ENCODE peak calls at places on chromosomes 1 and 21, in nine cellular contexts. One of them, this sample, is unnamed.
A peak's percentile ranks its signal among the peaks of the same experiment; 100 is the strongest.

GRCh38 chr1:58515794-58516401 is 30.6 kb downstream of the OMA1 start:
- DNase-seq in activated CD4-positive, alpha-beta T cell treated with anti-CD3 and anti-CD28 coated beads, Interleukin-2, amount 50 U/mL, for 24 hours: no peak
- DNase-seq in LoVo: peak; percentile 67
- DNase-seq in endothelial cell: peak; percentile 22
- DNase-seq in stimulated activated naive CD4-positive, alpha-beta T cell treated with Interleukin-2 at 50 U/mL for 16 hours: no peak
- DNase-seq in activated effector memory CD4-positive, alpha-beta T cell treated with anti-CD3 and anti-CD28 coated beads, Interleukin-2, amount 50 U/mL, for 16 hours: no peak
- DNase-seq in kidney epithelial cell: peak; percentile 35
- DNase-seq in SK-N-DZ: peak; percentile 68
- DNase-seq in activated CD8-positive, alpha-beta memory T cell treated with anti-CD3 and anti-CD28 coated beads, Interleukin-2, amount 50 U/mL, for 48 hours: no peak
- DNase-seq in this sample: no peak

GRCh38 chr1:31787261-31787660 is 23.1 kb upstream of the ADGRB2 start:
- DNase-seq in activated CD8-positive, alpha-beta memory T cell treated with anti-CD3 and anti-CD28 coated beads, Interleukin-2, amount 50 U/mL, for 48 hours: no peak
- DNase-seq in SK-N-DZ: no peak
- DNase-seq in activated CD4-positive, alpha-beta T cell treated with anti-CD3 and anti-CD28 coated beads, Interleukin-2, amount 50 U/mL, for 24 hours: no peak
- DNase-seq in activated effector memory CD4-positive, alpha-beta T cell treated with anti-CD3 and anti-CD28 coated beads, Interleukin-2, amount 50 U/mL, for 16 hours: peak; percentile 52
- DNase-seq in endothelial cell: no peak
- DNase-seq in kidney epithelial cell: no peak
- DNase-seq in stimulated activated naive CD4-positive, alpha-beta T cell treated with Interleukin-2 at 50 U/mL for 16 hours: no peak
- DNase-seq in LoVo: no peak
- DNase-seq in this sample: no peak

GRCh38 chr1:15130607-15131006 is 22.9 kb upstream of the TMEM51 start:
- DNase-seq in LoVo: no peak
- DNase-seq in activated CD8-positive, alpha-beta memory T cell treated with anti-CD3 and anti-CD28 coated beads, Interleukin-2, amount 50 U/mL, for 48 hours: no peak
- DNase-seq in endothelial cell: no peak
- DNase-seq in stimulated activated naive CD4-positive, alpha-beta T cell treated with Interleukin-2 at 50 U/mL for 16 hours: no peak
- DNase-seq in SK-N-DZ: no peak
- DNase-seq in activated effector memory CD4-positive, alpha-beta T cell treated with anti-CD3 and anti-CD28 coated beads, Interleukin-2, amount 50 U/mL, for 16 hours: no peak
- DNase-seq in kidney epithelial cell: no peak
- DNase-seq in activated CD4-positive, alpha-beta T cell treated with anti-CD3 and anti-CD28 coated beads, Interleukin-2, amount 50 U/mL, for 24 hours: no peak
- DNase-seq in this sample: no peak

GRCh38 chr1:179322481-179323026 is 29.0 kb downstream of the SOAT1 start:
- DNase-seq in stimulated activated naive CD4-positive, alpha-beta T cell treated with Interleukin-2 at 50 U/mL for 16 hours: no peak
- DNase-seq in activated CD8-positive, alpha-beta memory T cell treated with anti-CD3 and anti-CD28 coated beads, Interleukin-2, amount 50 U/mL, for 48 hours: no peak
- DNase-seq in activated CD4-positive, alpha-beta T cell treated with anti-CD3 and anti-CD28 coated beads, Interleukin-2, amount 50 U/mL, for 24 hours: no peak
- DNase-seq in endothelial cell: no peak
- DNase-seq in activated effector memory CD4-positive, alpha-beta T cell treated with anti-CD3 and anti-CD28 coated beads, Interleukin-2, amount 50 U/mL, for 16 hours: no peak
- DNase-seq in kidney epithelial cell: no peak
- DNase-seq in SK-N-DZ: no peak
- DNase-seq in LoVo: no peak
- DNase-seq in this sample: no peak

GRCh38 chr1:3313579-3313955 is 140.9 kb upstream of the ARHGEF16 start:
- DNase-seq in LoVo: no peak
- DNase-seq in activated CD8-positive, alpha-beta memory T cell treated with anti-CD3 and anti-CD28 coated beads, Interleukin-2, amount 50 U/mL, for 48 hours: no peak
- DNase-seq in activated CD4-positive, alpha-beta T cell treated with anti-CD3 and anti-CD28 coated beads, Interleukin-2, amount 50 U/mL, for 24 hours: no peak
- DNase-seq in endothelial cell: no peak
- DNase-seq in kidney epithelial cell: no peak
- DNase-seq in SK-N-DZ: no peak
- DNase-seq in activated effector memory CD4-positive, alpha-beta T cell treated with anti-CD3 and anti-CD28 coated beads, Interleukin-2, amount 50 U/mL, for 16 hours: no peak
- DNase-seq in stimulated activated naive CD4-positive, alpha-beta T cell treated with Interleukin-2 at 50 U/mL for 16 hours: no peak
- DNase-seq in this sample: no peak

GRCh38 chr1:201346337-201346939 is 31.0 kb downstream of the TNNT2 start:
- DNase-seq in kidney epithelial cell: no peak
- DNase-seq in endothelial cell: peak; percentile 69
- DNase-seq in SK-N-DZ: peak; percentile 23
- DNase-seq in activated CD4-positive, alpha-beta T cell treated with anti-CD3 and anti-CD28 coated beads, Interleukin-2, amount 50 U/mL, for 24 hours: no peak
- DNase-seq in stimulated activated naive CD4-positive, alpha-beta T cell treated with Interleukin-2 at 50 U/mL for 16 hours: no peak
- DNase-seq in LoVo: peak; percentile 60
- DNase-seq in activated effector memory CD4-positive, alpha-beta T cell treated with anti-CD3 and anti-CD28 coated beads, Interleukin-2, amount 50 U/mL, for 16 hours: no peak
- DNase-seq in activated CD8-positive, alpha-beta memory T cell treated with anti-CD3 and anti-CD28 coated beads, Interleukin-2, amount 50 U/mL, for 48 hours: no peak
- DNase-seq in this sample: no peak

GRCh38 chr1:161100534-161100933 is 2.4 kb downstream of the KLHDC9 start:
- DNase-seq in LoVo: no peak
- DNase-seq in activated CD4-positive, alpha-beta T cell treated with anti-CD3 and anti-CD28 coated beads, Interleukin-2, amount 50 U/mL, for 24 hours: no peak
- DNase-seq in kidney epithelial cell: no peak
- DNase-seq in activated CD8-positive, alpha-beta memory T cell treated with anti-CD3 and anti-CD28 coated beads, Interleukin-2, amount 50 U/mL, for 48 hours: no peak
- DNase-seq in activated effector memory CD4-positive, alpha-beta T cell treated with anti-CD3 and anti-CD28 coated beads, Interleukin-2, amount 50 U/mL, for 16 hours: no peak
- DNase-seq in SK-N-DZ: no peak
- DNase-seq in stimulated activated naive CD4-positive, alpha-beta T cell treated with Interleukin-2 at 50 U/mL for 16 hours: no peak
- DNase-seq in endothelial cell: no peak
- DNase-seq in this sample: no peak

GRCh38 chr21:45467221-45467779 is 62.3 kb downstream of the COL18A1 start:
- DNase-seq in LoVo: no peak
- DNase-seq in SK-N-DZ: no peak
- DNase-seq in endothelial cell: no peak
- DNase-seq in activated effector memory CD4-positive, alpha-beta T cell treated with anti-CD3 and anti-CD28 coated beads, Interleukin-2, amount 50 U/mL, for 16 hours: no peak
- DNase-seq in activated CD8-positive, alpha-beta memory T cell treated with anti-CD3 and anti-CD28 coated beads, Interleukin-2, amount 50 U/mL, for 48 hours: no peak
- DNase-seq in stimulated activated naive CD4-positive, alpha-beta T cell treated with Interleukin-2 at 50 U/mL for 16 hours: no peak
- DNase-seq in activated CD4-positive, alpha-beta T cell treated with anti-CD3 and anti-CD28 coated beads, Interleukin-2, amount 50 U/mL, for 24 hours: no peak
- DNase-seq in kidney epithelial cell: no peak
- DNase-seq in this sample: no peak

GRCh38 chr1:150487763-150488115 is 520 bp downstream of the TARS2 start:
- DNase-seq in stimulated activated naive CD4-positive, alpha-beta T cell treated with Interleukin-2 at 50 U/mL for 16 hours: no peak
- DNase-seq in LoVo: no peak
- DNase-seq in SK-N-DZ: no peak
- DNase-seq in kidney epithelial cell: no peak
- DNase-seq in activated CD8-positive, alpha-beta memory T cell treated with anti-CD3 and anti-CD28 coated beads, Interleukin-2, amount 50 U/mL, for 48 hours: no peak
- DNase-seq in activated CD4-positive, alpha-beta T cell treated with anti-CD3 and anti-CD28 coated beads, Interleukin-2, amount 50 U/mL, for 24 hours: no peak
- DNase-seq in activated effector memory CD4-positive, alpha-beta T cell treated with anti-CD3 and anti-CD28 coated beads, Interleukin-2, amount 50 U/mL, for 16 hours: no peak
- DNase-seq in endothelial cell: no peak
- DNase-seq in this sample: no peak

GRCh38 chr1:109466440-109467300 is at the start of gene SYPL2:
- DNase-seq in LoVo: no peak
- DNase-seq in SK-N-DZ: no peak
- DNase-seq in endothelial cell: peak; percentile 35
- DNase-seq in kidney epithelial cell: no peak
- DNase-seq in stimulated activated naive CD4-positive, alpha-beta T cell treated with Interleukin-2 at 50 U/mL for 16 hours: no peak
- DNase-seq in activated CD4-positive, alpha-beta T cell treated with anti-CD3 and anti-CD28 coated beads, Interleukin-2, amount 50 U/mL, for 24 hours: no peak
- DNase-seq in activated CD8-positive, alpha-beta memory T cell treated with anti-CD3 and anti-CD28 coated beads, Interleukin-2, amount 50 U/mL, for 48 hours: no peak
- DNase-seq in activated effector memory CD4-positive, alpha-beta T cell treated with anti-CD3 and anti-CD28 coated beads, Interleukin-2, amount 50 U/mL, for 16 hours: peak; percentile 71
- DNase-seq in this sample: no peak

GRCh38 chr1:31931241-31932225 is 6.6 kb downstream of the PTP4A2 start:
- DNase-seq in activated CD8-positive, alpha-beta memory T cell treated with anti-CD3 and anti-CD28 coated beads, Interleukin-2, amount 50 U/mL, for 48 hours: no peak
- DNase-seq in LoVo: peak; percentile 47
- DNase-seq in activated CD4-positive, alpha-beta T cell treated with anti-CD3 and anti-CD28 coated beads, Interleukin-2, amount 50 U/mL, for 24 hours: no peak
- DNase-seq in SK-N-DZ: no peak
- DNase-seq in activated effector memory CD4-positive, alpha-beta T cell treated with anti-CD3 and anti-CD28 coated beads, Interleukin-2, amount 50 U/mL, for 16 hours: no peak
- DNase-seq in kidney epithelial cell: no peak
- DNase-seq in stimulated activated naive CD4-positive, alpha-beta T cell treated with Interleukin-2 at 50 U/mL for 16 hours: no peak
- DNase-seq in endothelial cell: no peak
- DNase-seq in this sample: no peak